ENCODE peak calls at places on chromosomes 5 and 9, in seven cellular contexts. One of them, this sample, is unnamed.

GRCh38 chr9:137295313-137296213 is 6.5 kb downstream of the NRARP start:
- DNase-seq in DND-41: no peak
- DNase-seq in colonic mucosa: peak
- DNase-seq in heart left ventricle: peak
- DNase-seq in psoas muscle: no peak
- DNase-seq in CD8-positive, alpha-beta memory T cell: peak
- DNase-seq in SJSA1: no peak
- DNase-seq in this sample: peak

GRCh38 chr5:146716636-146717035 is 161.9 kb downstream of the PPP2R2B start:
- DNase-seq in psoas muscle: no peak
- DNase-seq in heart left ventricle: no peak
- DNase-seq in DND-41: no peak
- DNase-seq in SJSA1: no peak
- DNase-seq in CD8-positive, alpha-beta memory T cell: no peak
- DNase-seq in colonic mucosa: no peak
- DNase-seq in this sample: no peak

GRCh38 chr5:11050596-11051304 is 289.7 kb upstream of the DAP start:
- DNase-seq in SJSA1: no peak
- DNase-seq in CD8-positive, alpha-beta memory T cell: no peak
- DNase-seq in psoas muscle: no peak
- DNase-seq in DND-41: no peak
- DNase-seq in heart left ventricle: no peak
- DNase-seq in colonic mucosa: no peak
- DNase-seq in this sample: no peak

GRCh38 chr5:125026900-125027731 is 280.7 kb upstream of the ZNF608 start:
- DNase-seq in DND-41: no peak
- DNase-seq in heart left ventricle: no peak
- DNase-seq in psoas muscle: no peak
- DNase-seq in CD8-positive, alpha-beta memory T cell: no peak
- DNase-seq in SJSA1: no peak
- DNase-seq in colonic mucosa: peak
- DNase-seq in this sample: no peak

GRCh38 chr5:147619281-147619680 is 109.4 kb upstream of the DPYSL3 start:
- DNase-seq in CD8-positive, alpha-beta memory T cell: no peak
- DNase-seq in SJSA1: no peak
- DNase-seq in DND-41: no peak
- DNase-seq in heart left ventricle: no peak
- DNase-seq in colonic mucosa: no peak
- DNase-seq in psoas muscle: no peak
- DNase-seq in this sample: no peak

GRCh38 chr5:172373680-172374079 is 80.6 kb downstream of the SH3PXD2B start:
- DNase-seq in DND-41: no peak
- DNase-seq in CD8-positive, alpha-beta memory T cell: no peak
- DNase-seq in SJSA1: no peak
- DNase-seq in psoas muscle: no peak
- DNase-seq in heart left ventricle: no peak
- DNase-seq in colonic mucosa: no peak
- DNase-seq in this sample: no peak

GRCh38 chr5:139912804-139913203 is 117.2 kb downstream of the PSD2 start:
- DNase-seq in psoas muscle: no peak
- DNase-seq in heart left ventricle: no peak
- DNase-seq in CD8-positive, alpha-beta memory T cell: no peak
- DNase-seq in DND-41: no peak
- DNase-seq in colonic mucosa: no peak
- DNase-seq in SJSA1: no peak
- DNase-seq in this sample: no peak

GRCh38 chr5:3210531-3210930 is 385.1 kb upstream of the IRX1 start:
- DNase-seq in colonic mucosa: no peak
- DNase-seq in DND-41: no peak
- DNase-seq in SJSA1: no peak
- DNase-seq in heart left ventricle: no peak
- DNase-seq in CD8-positive, alpha-beta memory T cell: no peak
- DNase-seq in psoas muscle: no peak
- DNase-seq in this sample: no peak

GRCh38 chr5:126954981-126955380 is 75.4 kb downstream of the MARCHF3 start:
- DNase-seq in heart left ventricle: no peak
- DNase-seq in colonic mucosa: no peak
- DNase-seq in CD8-positive, alpha-beta memory T cell: no peak
- DNase-seq in psoas muscle: no peak
- DNase-seq in DND-41: no peak
- DNase-seq in SJSA1: no peak
- DNase-seq in this sample: no peak

GRCh38 chr9:17082343-17082742 is 52.5 kb upstream of the CNTLN start:
- DNase-seq in CD8-positive, alpha-beta memory T cell: no peak
- DNase-seq in DND-41: no peak
- DNase-seq in psoas muscle: no peak
- DNase-seq in heart left ventricle: no peak
- DNase-seq in SJSA1: no peak
- DNase-seq in colonic mucosa: no peak
- DNase-seq in this sample: no peak

GRCh38 chr9:134175291-134175807 is 11.0 kb upstream of the RNU6ATAC start:
- DNase-seq in DND-41: no peak
- DNase-seq in SJSA1: no peak
- DNase-seq in heart left ventricle: no peak
- DNase-seq in colonic mucosa: peak
- DNase-seq in CD8-positive, alpha-beta memory T cell: no peak
- DNase-seq in psoas muscle: no peak
- DNase-seq in this sample: no peak

GRCh38 chr9:89494199-89494598 is 3.7 kb downstream of the SEMA4D start:
- DNase-seq in psoas muscle: no peak
- DNase-seq in colonic mucosa: no peak
- DNase-seq in CD8-positive, alpha-beta memory T cell: no peak
- DNase-seq in SJSA1: no peak
- DNase-seq in DND-41: no peak
- DNase-seq in heart left ventricle: no peak
- DNase-seq in this sample: no peak

GRCh38 chr9:90124961-90125360 is 517.7 kb downstream of the DIRAS2 start:
- DNase-seq in colonic mucosa: no peak
- DNase-seq in heart left ventricle: no peak
- DNase-seq in psoas muscle: no peak
- DNase-seq in DND-41: no peak
- DNase-seq in CD8-positive, alpha-beta memory T cell: no peak
- DNase-seq in SJSA1: no peak
- DNase-seq in this sample: no peak

DNA sequence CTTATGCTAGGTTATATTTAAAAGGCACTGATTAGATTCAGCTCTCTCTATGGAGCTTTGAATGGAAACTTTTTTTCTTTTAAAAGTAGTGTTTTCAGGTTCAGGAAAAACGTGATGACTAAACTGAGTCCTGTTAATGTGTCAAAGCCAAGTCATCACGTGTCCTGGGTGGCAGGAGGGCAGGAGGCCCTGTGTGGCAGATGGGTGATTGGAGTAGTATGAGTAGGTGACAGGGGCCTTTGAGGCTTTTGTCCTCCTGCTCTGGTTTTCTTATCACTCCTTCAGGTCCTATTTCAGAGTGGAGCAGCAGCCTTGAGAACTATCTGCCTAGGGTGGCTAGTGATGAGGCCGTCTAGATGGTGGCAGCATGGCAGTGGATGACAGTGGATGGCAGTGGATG is 17.7 kb upstream of the CARTPT start:
- DNase-seq in DND-41: no peak
- DNase-seq in colonic mucosa: no peak
- DNase-seq in SJSA1: no peak
- DNase-seq in psoas muscle: no peak
- DNase-seq in CD8-positive, alpha-beta memory T cell: no peak
- DNase-seq in heart left ventricle: no peak
- DNase-seq in this sample: no peak
- H3K27ac ChIP-seq in DND-41: no peak
- H3K27ac ChIP-seq in colonic mucosa: no peak
- H3K27ac ChIP-seq in SJSA1: no peak
- H3K27ac ChIP-seq in psoas muscle: no peak
- H3K27ac ChIP-seq in CD8-positive, alpha-beta memory T cell: no peak
- H3K27ac ChIP-seq in heart left ventricle: no peak
- H3K27ac ChIP-seq in this sample: no peak

DNA sequence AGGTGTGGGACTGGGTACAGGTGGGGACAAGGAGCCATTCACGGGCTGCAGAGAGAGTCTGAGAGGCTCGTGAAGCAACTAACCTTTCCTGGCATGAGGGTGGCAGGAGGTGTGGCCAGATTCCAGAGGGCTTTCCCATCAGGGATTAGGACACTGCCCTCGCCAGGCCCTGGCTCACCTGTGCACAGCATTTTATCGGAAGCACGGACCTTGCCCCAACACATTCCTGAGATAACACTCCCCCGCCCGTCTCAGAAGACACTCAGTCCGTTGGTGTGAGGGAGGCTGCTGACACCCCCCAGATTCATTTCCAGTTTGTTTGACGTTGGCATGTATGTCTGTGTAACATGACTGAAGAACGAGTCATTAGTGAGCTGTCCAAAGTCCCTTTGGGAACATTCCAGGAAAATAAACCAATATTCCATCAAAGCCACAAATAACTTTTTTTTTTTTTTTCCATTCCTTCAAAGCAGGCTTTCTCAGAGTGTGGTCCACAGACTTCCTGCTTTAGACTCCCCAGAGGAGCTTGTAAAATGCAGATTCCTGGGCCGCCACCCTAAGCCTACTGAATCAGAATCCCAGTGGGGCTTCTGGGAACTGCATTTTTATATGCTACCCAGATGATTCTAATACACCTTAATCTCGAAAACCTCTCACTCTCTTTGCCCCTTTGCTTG is 23.4 kb downstream of the WWC1 start:
- DNase-seq in heart left ventricle: no peak
- DNase-seq in DND-41: no peak
- DNase-seq in SJSA1: peak
- DNase-seq in CD8-positive, alpha-beta memory T cell: no peak
- DNase-seq in colonic mucosa: peak
- DNase-seq in psoas muscle: no peak
- DNase-seq in this sample: no peak
- H3K4me3 ChIP-seq in heart left ventricle: no peak
- H3K4me3 ChIP-seq in DND-41: no peak
- H3K4me3 ChIP-seq in SJSA1: no peak
- H3K4me3 ChIP-seq in CD8-positive, alpha-beta memory T cell: no peak
- H3K4me3 ChIP-seq in colonic mucosa: no peak
- H3K4me3 ChIP-seq in psoas muscle: no peak
- H3K4me3 ChIP-seq in this sample: no peak

GRCh38 chr9:127448112-127448805 is 2.9 kb downstream of the RPL12 start:
- DNase-seq in DND-41: no peak
- DNase-seq in heart left ventricle: no peak
- DNase-seq in SJSA1: no peak
- DNase-seq in psoas muscle: no peak
- DNase-seq in colonic mucosa: no peak
- DNase-seq in CD8-positive, alpha-beta memory T cell: no peak
- DNase-seq in this sample: no peak
- H3K27ac ChIP-seq in DND-41: no peak
- H3K27ac ChIP-seq in heart left ventricle: no peak
- H3K27ac ChIP-seq in SJSA1: no peak
- H3K27ac ChIP-seq in psoas muscle: peak
- H3K27ac ChIP-seq in colonic mucosa: no peak
- H3K27ac ChIP-seq in CD8-positive, alpha-beta memory T cell: no peak
- H3K27ac ChIP-seq in this sample: no peak

DNA sequence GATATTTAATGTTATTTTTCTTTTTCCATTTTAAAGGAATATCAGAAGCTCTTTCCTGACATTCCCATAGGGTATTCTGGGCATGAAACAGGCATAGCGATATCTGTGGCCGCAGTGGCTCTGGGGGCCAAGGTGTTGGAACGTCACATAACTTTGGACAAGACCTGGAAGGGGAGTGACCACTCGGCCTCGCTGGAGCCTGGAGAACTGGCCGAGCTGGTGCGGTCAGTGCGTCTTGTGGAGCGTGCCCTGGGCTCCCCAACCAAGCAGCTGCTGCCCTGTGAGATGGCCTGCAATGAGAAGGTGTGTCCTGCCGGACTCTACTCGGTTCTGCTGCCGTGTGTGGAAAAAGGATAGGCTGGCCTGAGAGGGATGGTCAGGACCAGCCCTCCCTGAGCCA is 24.2 kb downstream of the NANS start:
- DNase-seq in colonic mucosa: no peak
- DNase-seq in CD8-positive, alpha-beta memory T cell: no peak
- DNase-seq in heart left ventricle: no peak
- DNase-seq in psoas muscle: no peak
- DNase-seq in DND-41: no peak
- DNase-seq in SJSA1: no peak
- DNase-seq in this sample: no peak
- H3K4me3 ChIP-seq in colonic mucosa: no peak
- H3K4me3 ChIP-seq in CD8-positive, alpha-beta memory T cell: no peak
- H3K4me3 ChIP-seq in heart left ventricle: no peak
- H3K4me3 ChIP-seq in psoas muscle: no peak
- H3K4me3 ChIP-seq in DND-41: no peak
- H3K4me3 ChIP-seq in SJSA1: no peak
- H3K4me3 ChIP-seq in this sample: no peak

GRCh38 chr5:151105561-151105960 is 24.7 kb upstream of the TNIP1 start:
- DNase-seq in SJSA1: no peak
- DNase-seq in CD8-positive, alpha-beta memory T cell: no peak
- DNase-seq in DND-41: no peak
- DNase-seq in heart left ventricle: no peak
- DNase-seq in psoas muscle: no peak
- DNase-seq in colonic mucosa: no peak
- DNase-seq in this sample: no peak

GRCh38 chr5:151106509-151106908 is 25.7 kb upstream of the TNIP1 start:
- DNase-seq in colonic mucosa: no peak
- DNase-seq in heart left ventricle: no peak
- DNase-seq in psoas muscle: no peak
- DNase-seq in SJSA1: no peak
- DNase-seq in CD8-positive, alpha-beta memory T cell: no peak
- DNase-seq in DND-41: no peak
- DNase-seq in this sample: no peak

GRCh38 chr5:151107084-151107483 is 26.2 kb upstream of the TNIP1 start:
- DNase-seq in heart left ventricle: no peak
- DNase-seq in DND-41: no peak
- DNase-seq in CD8-positive, alpha-beta memory T cell: no peak
- DNase-seq in psoas muscle: no peak
- DNase-seq in colonic mucosa: peak
- DNase-seq in SJSA1: no peak
- DNase-seq in this sample: no peak

GRCh38 chr5:151106073-151106472 is 25.2 kb upstream of the TNIP1 start:
- DNase-seq in SJSA1: no peak
- DNase-seq in DND-41: no peak
- DNase-seq in psoas muscle: no peak
- DNase-seq in CD8-positive, alpha-beta memory T cell: no peak
- DNase-seq in colonic mucosa: no peak
- DNase-seq in heart left ventricle: no peak
- DNase-seq in this sample: no peak

DNA sequence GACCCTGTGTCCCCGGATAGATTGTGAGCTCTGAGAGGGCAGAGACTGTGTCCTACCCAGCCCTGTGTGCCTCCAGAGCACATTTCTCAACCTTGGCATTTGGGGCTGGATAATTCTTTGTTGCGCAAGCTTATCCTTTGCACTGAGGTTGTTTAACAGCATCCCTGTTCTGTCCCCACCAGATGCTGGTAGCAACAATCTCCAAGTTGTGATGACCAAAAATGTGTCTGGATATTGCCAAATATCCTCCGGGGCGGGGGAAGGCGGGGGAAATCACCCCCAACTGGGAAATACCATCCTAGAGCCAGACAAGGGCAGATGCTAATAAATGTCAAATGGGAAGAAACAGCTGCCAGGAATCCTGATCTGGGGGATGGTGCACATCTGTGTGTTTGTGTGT is 24.0 kb upstream of the TNIP1 start:
- DNase-seq in CD8-positive, alpha-beta memory T cell: no peak
- DNase-seq in SJSA1: no peak
- DNase-seq in heart left ventricle: no peak
- DNase-seq in DND-41: no peak
- DNase-seq in colonic mucosa: peak
- DNase-seq in psoas muscle: peak
- DNase-seq in this sample: no peak
- H3K27ac ChIP-seq in CD8-positive, alpha-beta memory T cell: no peak
- H3K27ac ChIP-seq in SJSA1: no peak
- H3K27ac ChIP-seq in heart left ventricle: no peak
- H3K27ac ChIP-seq in DND-41: no peak
- H3K27ac ChIP-seq in colonic mucosa: peak
- H3K27ac ChIP-seq in psoas muscle: peak
- H3K27ac ChIP-seq in this sample: no peak

This sample was measured in CD4-positive, CD25-positive, alpha-beta regulatory T cell.